ENCODE peak calls at places on chromosomes 11 and 22, in eight cellular contexts. One of them, this sample, is unnamed. For H3K27me3, the result is how much of the 10 kb centered on the place peaks cover.

GRCh38 chr11:34126959-34127848 is 21.8 kb downstream of the NAT10 start:
- DNase-seq in breast epithelium: no peak
- DNase-seq in tibial nerve: no peak
- DNase-seq in pancreas: no peak
- DNase-seq in GM23338: no peak
- DNase-seq in transverse colon: no peak
- DNase-seq in HCT116: no peak
- DNase-seq in lower lobe of right lung: no peak
- DNase-seq in this sample: no peak

GRCh38 chr11:80948781-80949180 is 1508.0 kb upstream of the TENM4 start:
- DNase-seq in breast epithelium: no peak
- DNase-seq in GM23338: no peak
- DNase-seq in lower lobe of right lung: no peak
- DNase-seq in tibial nerve: no peak
- DNase-seq in HCT116: no peak
- DNase-seq in pancreas: no peak
- DNase-seq in transverse colon: no peak
- DNase-seq in this sample: no peak

GRCh38 chr22:23181763-23182288 is 1.5 kb downstream of the BCR start:
- DNase-seq in lower lobe of right lung: no peak
- DNase-seq in transverse colon: no peak
- DNase-seq in HCT116: no peak
- DNase-seq in tibial nerve: no peak
- DNase-seq in pancreas: no peak
- DNase-seq in GM23338: peak
- DNase-seq in breast epithelium: no peak
- DNase-seq in this sample: no peak

GRCh38 chr11:88320149-88320559 is 17.4 kb downstream of the CTSC start:
- DNase-seq in transverse colon: no peak
- DNase-seq in breast epithelium: no peak
- DNase-seq in HCT116: no peak
- DNase-seq in GM23338: no peak
- DNase-seq in lower lobe of right lung: no peak
- DNase-seq in pancreas: no peak
- DNase-seq in tibial nerve: no peak
- DNase-seq in this sample: no peak

GRCh38 chr11:74000307-74000630 is 8.6 kb downstream of the UCP3 start:
- DNase-seq in breast epithelium: no peak
- DNase-seq in HCT116: no peak
- DNase-seq in transverse colon: no peak
- DNase-seq in pancreas: no peak
- DNase-seq in GM23338: no peak
- DNase-seq in lower lobe of right lung: no peak
- DNase-seq in tibial nerve: no peak
- DNase-seq in this sample: no peak

GRCh38 chr22:19663286-19663815 is 51.0 kb upstream of the SEPTIN5 start:
- DNase-seq in pancreas: peak
- DNase-seq in transverse colon: peak
- DNase-seq in GM23338: no peak
- DNase-seq in tibial nerve: peak
- DNase-seq in breast epithelium: peak
- DNase-seq in HCT116: no peak
- DNase-seq in lower lobe of right lung: peak
- DNase-seq in this sample: peak

GRCh38 chr11:11265994-11266606 is 87.0 kb downstream of the CSNK2A3 start:
- DNase-seq in HCT116: peak
- DNase-seq in tibial nerve: peak
- DNase-seq in lower lobe of right lung: peak
- DNase-seq in pancreas: peak
- DNase-seq in GM23338: peak
- DNase-seq in transverse colon: peak
- DNase-seq in breast epithelium: no peak
- DNase-seq in this sample: peak

GRCh38 chr11:112610996-112611795 is 350.0 kb upstream of the NCAM1 start:
- DNase-seq in tibial nerve: no peak
- DNase-seq in lower lobe of right lung: no peak
- DNase-seq in HCT116: no peak
- DNase-seq in breast epithelium: no peak
- DNase-seq in pancreas: no peak
- DNase-seq in GM23338: no peak
- DNase-seq in transverse colon: no peak
- DNase-seq in this sample: no peak

GRCh38 chr11:46253258-46254134 is 24.0 kb upstream of the CREB3L1 start:
- DNase-seq in HCT116: no peak
- DNase-seq in transverse colon: no peak
- DNase-seq in breast epithelium: no peak
- DNase-seq in GM23338: no peak
- DNase-seq in pancreas: no peak
- DNase-seq in lower lobe of right lung: no peak
- DNase-seq in tibial nerve: no peak
- DNase-seq in this sample: peak

GRCh38 chr22:29635734-29636357 is 32.4 kb downstream of the NF2 start:
- DNase-seq in pancreas: no peak
- DNase-seq in transverse colon: no peak
- DNase-seq in GM23338: peak
- DNase-seq in tibial nerve: no peak
- DNase-seq in breast epithelium: no peak
- DNase-seq in HCT116: peak
- DNase-seq in lower lobe of right lung: no peak
- DNase-seq in this sample: no peak

GRCh38 chr11:15723966-15724365 is 609.2 kb downstream of the INSC start:
- DNase-seq in GM23338: no peak
- DNase-seq in HCT116: no peak
- DNase-seq in tibial nerve: no peak
- DNase-seq in transverse colon: no peak
- DNase-seq in pancreas: no peak
- DNase-seq in breast epithelium: no peak
- DNase-seq in lower lobe of right lung: no peak
- DNase-seq in this sample: no peak

GRCh38 chr11:69797156-69797555 is 22.0 kb upstream of the FGF4 start:
- DNase-seq in transverse colon: no peak
- DNase-seq in breast epithelium: no peak
- DNase-seq in lower lobe of right lung: no peak
- DNase-seq in tibial nerve: no peak
- DNase-seq in pancreas: peak
- DNase-seq in GM23338: no peak
- DNase-seq in HCT116: no peak
- DNase-seq in this sample: no peak

GRCh38 chr11:134632347-134633119 is 220.5 kb upstream of the B3GAT1 start:
- DNase-seq in pancreas: no peak
- DNase-seq in lower lobe of right lung: no peak
- DNase-seq in breast epithelium: no peak
- DNase-seq in transverse colon: no peak
- DNase-seq in HCT116: no peak
- DNase-seq in tibial nerve: no peak
- DNase-seq in GM23338: peak
- DNase-seq in this sample: no peak

GRCh38 chr11:65498042-65498726 is 661 bp upstream of the MALAT1 start:
- DNase-seq in pancreas: peak
- DNase-seq in transverse colon: peak
- DNase-seq in breast epithelium: no peak
- DNase-seq in GM23338: peak
- DNase-seq in tibial nerve: peak
- DNase-seq in lower lobe of right lung: no peak
- DNase-seq in HCT116: no peak
- DNase-seq in this sample: peak

GRCh38 chr11:31816467-31817053 is 5.4 kb upstream of the PAX6 start:
- DNase-seq in pancreas: peak
- DNase-seq in tibial nerve: no peak
- DNase-seq in HCT116: no peak
- DNase-seq in breast epithelium: no peak
- DNase-seq in transverse colon: peak
- DNase-seq in GM23338: peak
- DNase-seq in lower lobe of right lung: no peak
- DNase-seq in this sample: no peak

GRCh38 chr22:44212936-44213335 is 32.2 kb downstream of the PARVG start:
- DNase-seq in lower lobe of right lung: no peak
- DNase-seq in breast epithelium: no peak
- DNase-seq in HCT116: no peak
- DNase-seq in transverse colon: no peak
- DNase-seq in GM23338: no peak
- DNase-seq in pancreas: no peak
- DNase-seq in tibial nerve: no peak
- DNase-seq in this sample: no peak

GRCh38 chr22:26589845-26590524 is at the start of gene TPST2:
- DNase-seq in HCT116: peak
- DNase-seq in pancreas: peak
- DNase-seq in breast epithelium: peak
- DNase-seq in GM23338: peak
- DNase-seq in lower lobe of right lung: peak
- DNase-seq in tibial nerve: peak
- DNase-seq in transverse colon: peak
- DNase-seq in this sample: peak

GRCh38 chr11:63763506-63764200 is 4.9 kb downstream of the ZFTA start:
- DNase-seq in lower lobe of right lung: no peak
- DNase-seq in pancreas: peak
- DNase-seq in transverse colon: peak
- DNase-seq in tibial nerve: no peak
- DNase-seq in HCT116: no peak
- DNase-seq in breast epithelium: no peak
- DNase-seq in GM23338: peak
- DNase-seq in this sample: no peak

GRCh38 chr11:130471731-130472433 is 23.4 kb downstream of the ADAMTS15 start:
- DNase-seq in GM23338: no peak
- DNase-seq in tibial nerve: no peak
- DNase-seq in pancreas: no peak
- DNase-seq in HCT116: no peak
- DNase-seq in transverse colon: no peak
- DNase-seq in lower lobe of right lung: no peak
- DNase-seq in breast epithelium: peak
- DNase-seq in this sample: no peak

GRCh38 chr11:68033708-68034045 is 3.2 kb downstream of the NDUFS8 start:
- DNase-seq in GM23338: no peak
- DNase-seq in breast epithelium: no peak
- DNase-seq in tibial nerve: no peak
- DNase-seq in pancreas: no peak
- DNase-seq in HCT116: no peak
- DNase-seq in transverse colon: no peak
- DNase-seq in lower lobe of right lung: no peak
- DNase-seq in this sample: no peak

GRCh38 chr11:44454686-44455085 is 110.8 kb upstream of the CD82 start:
- DNase-seq in tibial nerve: no peak
- DNase-seq in lower lobe of right lung: no peak
- DNase-seq in GM23338: no peak
- DNase-seq in HCT116: no peak
- DNase-seq in pancreas: no peak
- DNase-seq in breast epithelium: no peak
- DNase-seq in transverse colon: no peak
- DNase-seq in this sample: no peak

GRCh38 chr22:50012201-50013181 is at the start of gene IL17REL:
- DNase-seq in HCT116: no peak
- DNase-seq in lower lobe of right lung: no peak
- DNase-seq in transverse colon: peak
- DNase-seq in GM23338: no peak
- DNase-seq in pancreas: no peak
- DNase-seq in breast epithelium: no peak
- DNase-seq in tibial nerve: no peak
- DNase-seq in this sample: no peak
- H3K27me3 ChIP-seq in HCT116: under half
- H3K27me3 ChIP-seq in lower lobe of right lung: half or more
- H3K27me3 ChIP-seq in transverse colon: half or more
- H3K27me3 ChIP-seq in GM23338: half or more
- H3K27me3 ChIP-seq in pancreas: under half
- H3K27me3 ChIP-seq in breast epithelium: half or more
- H3K27me3 ChIP-seq in tibial nerve: half or more
- H3K27me3 ChIP-seq in this sample: under half

DNA sequence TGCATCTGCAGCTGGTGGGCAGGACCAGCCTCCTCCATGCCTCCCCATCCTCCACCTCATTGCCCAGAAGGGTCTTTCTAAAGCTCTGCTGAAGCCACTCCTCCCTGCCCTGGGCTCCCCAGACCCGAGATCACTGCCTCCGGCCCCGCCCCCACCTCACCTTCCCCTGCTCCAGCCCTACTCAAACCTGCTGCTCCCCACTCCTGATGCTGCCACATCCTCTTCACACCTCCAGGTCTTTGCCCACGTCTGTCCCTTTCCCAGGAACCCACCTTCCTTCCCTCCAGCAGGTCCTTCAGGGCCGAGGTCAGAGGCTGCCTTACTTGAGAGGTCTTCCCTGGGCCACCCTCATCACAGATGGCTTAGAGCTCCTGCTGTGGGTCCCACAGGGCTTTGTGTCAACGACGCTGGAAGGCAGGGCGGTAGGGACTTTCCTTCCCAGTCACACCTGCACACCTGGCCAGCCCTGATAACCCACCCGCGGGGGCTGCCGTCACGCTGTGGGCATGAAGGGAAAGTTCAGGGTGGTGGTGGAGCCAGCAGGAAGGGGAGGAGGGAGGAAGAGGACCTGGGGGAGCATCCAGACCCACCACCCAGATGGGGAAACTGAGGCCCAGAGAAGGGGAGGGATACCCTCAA is 11.9 kb downstream of the WNT7B start:
- DNase-seq in transverse colon: no peak
- DNase-seq in GM23338: no peak
- DNase-seq in lower lobe of right lung: no peak
- DNase-seq in tibial nerve: no peak
- DNase-seq in breast epithelium: no peak
- DNase-seq in HCT116: no peak
- DNase-seq in pancreas: no peak
- DNase-seq in this sample: no peak
- H3K27me3 ChIP-seq in transverse colon: under half
- H3K27me3 ChIP-seq in GM23338: under half
- H3K27me3 ChIP-seq in lower lobe of right lung: under half
- H3K27me3 ChIP-seq in tibial nerve: half or more
- H3K27me3 ChIP-seq in breast epithelium: under half
- H3K27me3 ChIP-seq in HCT116: under half
- H3K27me3 ChIP-seq in pancreas: under half
- H3K27me3 ChIP-seq in this sample: under half

DNA sequence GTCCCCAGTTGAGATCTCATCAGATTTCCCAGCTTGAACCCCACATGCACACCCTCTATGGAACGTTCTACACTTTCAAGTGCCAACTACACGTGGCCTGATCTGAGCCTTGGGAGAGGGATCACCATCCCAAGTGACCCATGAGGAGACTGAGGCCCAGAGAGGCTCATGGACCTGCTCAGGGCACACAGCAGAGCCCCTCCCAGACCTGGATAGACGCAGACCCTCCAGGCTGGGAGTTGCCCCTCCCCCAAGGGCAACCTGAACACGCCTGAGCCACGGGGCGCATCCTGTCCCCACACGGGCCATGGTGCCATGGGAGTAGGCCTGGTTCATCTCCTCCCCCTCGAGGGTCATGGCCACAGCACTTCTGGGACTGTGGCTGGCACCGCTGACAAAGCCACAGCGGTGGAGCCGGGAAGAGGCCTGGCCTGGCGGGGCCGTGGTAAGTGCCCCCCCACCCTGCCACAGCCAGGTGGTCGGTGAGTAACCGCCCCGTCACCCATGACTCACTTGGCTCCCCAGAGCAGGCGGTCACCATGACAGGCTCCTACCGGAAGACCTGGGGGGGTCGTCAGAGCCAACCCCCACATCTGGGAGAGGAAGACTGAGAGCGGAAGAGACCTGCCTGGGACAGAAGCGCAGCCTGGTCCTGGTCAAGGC is 8.1 kb downstream of the WNT7B start:
- DNase-seq in breast epithelium: no peak
- DNase-seq in GM23338: no peak
- DNase-seq in transverse colon: no peak
- DNase-seq in pancreas: no peak
- DNase-seq in tibial nerve: no peak
- DNase-seq in HCT116: peak
- DNase-seq in lower lobe of right lung: no peak
- DNase-seq in this sample: peak
- H3K27me3 ChIP-seq in breast epithelium: half or more
- H3K27me3 ChIP-seq in GM23338: under half
- H3K27me3 ChIP-seq in transverse colon: half or more
- H3K27me3 ChIP-seq in pancreas: under half
- H3K27me3 ChIP-seq in tibial nerve: half or more
- H3K27me3 ChIP-seq in HCT116: under half
- H3K27me3 ChIP-seq in lower lobe of right lung: half or more
- H3K27me3 ChIP-seq in this sample: under half

GRCh38 chr11:2133481-2134021 is 5.6 kb downstream of the IGF2 start:
- DNase-seq in breast epithelium: no peak
- DNase-seq in tibial nerve: no peak
- DNase-seq in GM23338: no peak
- DNase-seq in lower lobe of right lung: no peak
- DNase-seq in transverse colon: no peak
- DNase-seq in pancreas: peak
- DNase-seq in HCT116: no peak
- DNase-seq in this sample: no peak
- H3K27me3 ChIP-seq in breast epithelium: half or more
- H3K27me3 ChIP-seq in tibial nerve: half or more
- H3K27me3 ChIP-seq in GM23338: under half
- H3K27me3 ChIP-seq in lower lobe of right lung: half or more
- H3K27me3 ChIP-seq in transverse colon: half or more
- H3K27me3 ChIP-seq in pancreas: under half
- H3K27me3 ChIP-seq in HCT116: under half
- H3K27me3 ChIP-seq in this sample: under half